ENCODE peak calls at places on chromosomes 2 and 18, in five cellular contexts. T is M059J; E is stimulated activated naive CD8-positive, alpha-beta T cell treated with anti-CD3 and anti-CD28 coated beads, Interleukin-15, Interleukin-2, amounts not matched to agents 100 U/mL and 50 U/mL, for 24 hours; B is NCI-H2081 treated with DMSO at 0.1 percent for 48 hours; R is EH. O is an unnamed sample.

GRCh38 chr2:241154915-241155314 is 4.6 kb downstream of the PPP1R7 start:
- DNase-seq in B (no peak), R (no peak), T (no peak), E (no peak), O (no peak)

GRCh38 chr2:148817210-148817708 is 57.8 kb upstream of the KIF5C start:
- DNase-seq in R (peak), T (peak), B (no peak), E (no peak), O (no peak)

GRCh38 chr2:24075259-24075658 is 867 bp downstream of the SF3B6 start:
- DNase-seq in R (no peak), E (no peak), B (no peak), T (no peak), O (no peak)

GRCh38 chr2:50820176-50820575 is 211.8 kb downstream of the NRXN1 start:
- DNase-seq in E (no peak), R (no peak), T (no peak), B (no peak), O (no peak)

GRCh38 chr18:12907258-12907925 is 23.4 kb upstream of the PTPN2 start:
- DNase-seq in T (no peak), R (peak), B (no peak), E (no peak), O (no peak)

GRCh38 chr18:13446581-13447470 is 228.3 kb downstream of the LDLRAD4 start:
- DNase-seq in E (peak), T (no peak), B (no peak), R (no peak), O (no peak)

GRCh38 chr2:150526827-150527226 is 39.4 kb upstream of the RND3 start:
- DNase-seq in B (no peak), E (no peak), T (peak), R (peak), O (peak)

GRCh38 chr18:35132284-35132910 is 91.2 kb downstream of the MAPRE2 start:
- DNase-seq in R (peak), B (no peak), T (no peak), E (no peak), O (no peak)

GRCh38 chr2:55901941-55902340 is 21.6 kb downstream of the EFEMP1 start:
- DNase-seq in E (no peak), R (no peak), T (peak), B (no peak), O (no peak)

GRCh38 chr2:43269074-43269572 is 42.7 kb upstream of the ZFP36L2 start:
- DNase-seq in B (no peak), R (peak), E (no peak), T (peak), O (no peak)

GRCh38 chr18:63106727-63107126 is 212.8 kb downstream of the BCL2 start:
- DNase-seq in E (no peak), B (no peak), T (no peak), R (no peak), O (no peak)

GRCh38 chr2:28251337-28251736 is 141.3 kb upstream of the FOSL2 start:
- DNase-seq in R (no peak), E (no peak), T (no peak), B (no peak), O (no peak)

GRCh38 chr2:9971890-9972289 is 20.4 kb downstream of the GRHL1 start:
- DNase-seq in E (no peak), B (no peak), T (no peak), R (no peak), O (no peak)

GRCh38 chr2:161943012-161943411 is 131.0 kb downstream of the DPP4 start:
- DNase-seq in B (no peak), R (no peak), T (no peak), E (no peak), O (no peak)

GRCh38 chr2:47897191-47897955 is 8.9 kb downstream of the FBXO11 start:
- DNase-seq in R (no peak), T (no peak), E (peak), B (no peak), O (no peak)

GRCh38 chr2:61887684-61888303 is 662 bp downstream of the CCT4 start:
- DNase-seq in T (peak), B (no peak), E (peak), R (peak), O (peak)

GRCh38 chr2:237479747-237480146 is 7.3 kb upstream of the MLPH start:
- DNase-seq in E (no peak), T (no peak), B (no peak), R (no peak), O (no peak)

GRCh38 chr2:234536218-234536989 is 39.5 kb upstream of the ARL4C start:
- DNase-seq in B (peak), E (no peak), R (no peak), T (no peak), O (no peak)

GRCh38 chr2:37325625-37326071 is 1.0 kb upstream of the PRKD3 start:
- DNase-seq in T (peak), B (no peak), E (no peak), R (no peak), O (no peak)